ENCODE peak calls at places on chromosomes 11 and 22, in five cellular contexts. One of them, this sample, is unnamed.
A peak's percentile ranks its signal among the peaks of the same experiment; 100 is the strongest.

GRCh38 chr11:93757924-93758865 is 16.7 kb downstream of the C11orf54 start:
- DNase-seq in pancreas: peak; percentile 63
- DNase-seq in activated CD8-positive, alpha-beta T cell treated with anti-CD3 and anti-CD28 coated beads, Interleukin-2, amount 10 ng/mL, durations not matched to agents 7 days and 5 days: no peak
- DNase-seq in brain microvascular endothelial cell: no peak
- DNase-seq in ovary: no peak
- DNase-seq in this sample: no peak

GRCh38 chr11:118175031-118175531 is 1.4 kb downstream of the SCN2B start:
- DNase-seq in ovary: no peak
- DNase-seq in activated CD8-positive, alpha-beta T cell treated with anti-CD3 and anti-CD28 coated beads, Interleukin-2, amount 10 ng/mL, durations not matched to agents 7 days and 5 days: no peak
- DNase-seq in pancreas: no peak
- DNase-seq in brain microvascular endothelial cell: no peak
- DNase-seq in this sample: no peak

GRCh38 chr22:35376728-35377472 is 4.0 kb upstream of the HMOX1 start:
- DNase-seq in pancreas: peak; percentile 89
- DNase-seq in brain microvascular endothelial cell: peak; percentile 96
- DNase-seq in ovary: peak; percentile 97
- DNase-seq in activated CD8-positive, alpha-beta T cell treated with anti-CD3 and anti-CD28 coated beads, Interleukin-2, amount 10 ng/mL, durations not matched to agents 7 days and 5 days: peak; percentile 34
- DNase-seq in this sample: peak; percentile 90

GRCh38 chr22:43242627-43243026 is 55.7 kb upstream of the TTLL12 start:
- DNase-seq in pancreas: no peak
- DNase-seq in brain microvascular endothelial cell: no peak
- DNase-seq in ovary: no peak
- DNase-seq in activated CD8-positive, alpha-beta T cell treated with anti-CD3 and anti-CD28 coated beads, Interleukin-2, amount 10 ng/mL, durations not matched to agents 7 days and 5 days: no peak
- DNase-seq in this sample: no peak

GRCh38 chr11:31987118-31988005 is 103.5 kb upstream of the RCN1 start:
- DNase-seq in brain microvascular endothelial cell: no peak
- DNase-seq in ovary: no peak
- DNase-seq in pancreas: peak; percentile 51
- DNase-seq in activated CD8-positive, alpha-beta T cell treated with anti-CD3 and anti-CD28 coated beads, Interleukin-2, amount 10 ng/mL, durations not matched to agents 7 days and 5 days: no peak
- DNase-seq in this sample: no peak

GRCh38 chr11:32723332-32723731 is 71.1 kb downstream of the CCDC73 start:
- DNase-seq in pancreas: no peak
- DNase-seq in ovary: no peak
- DNase-seq in brain microvascular endothelial cell: no peak
- DNase-seq in activated CD8-positive, alpha-beta T cell treated with anti-CD3 and anti-CD28 coated beads, Interleukin-2, amount 10 ng/mL, durations not matched to agents 7 days and 5 days: no peak
- DNase-seq in this sample: no peak

GRCh38 chr11:66542362-66542761 is 3.5 kb downstream of the ZDHHC24 start:
- DNase-seq in brain microvascular endothelial cell: no peak
- DNase-seq in ovary: no peak
- DNase-seq in pancreas: peak; percentile 28
- DNase-seq in activated CD8-positive, alpha-beta T cell treated with anti-CD3 and anti-CD28 coated beads, Interleukin-2, amount 10 ng/mL, durations not matched to agents 7 days and 5 days: no peak
- DNase-seq in this sample: no peak

GRCh38 chr11:22304337-22304961 is 33.7 kb upstream of the SLC17A6 start:
- DNase-seq in brain microvascular endothelial cell: no peak
- DNase-seq in activated CD8-positive, alpha-beta T cell treated with anti-CD3 and anti-CD28 coated beads, Interleukin-2, amount 10 ng/mL, durations not matched to agents 7 days and 5 days: no peak
- DNase-seq in pancreas: no peak
- DNase-seq in ovary: no peak
- DNase-seq in this sample: peak; percentile 22

GRCh38 chr11:46367244-46367915 is 14.1 kb upstream of the MDK start:
- DNase-seq in activated CD8-positive, alpha-beta T cell treated with anti-CD3 and anti-CD28 coated beads, Interleukin-2, amount 10 ng/mL, durations not matched to agents 7 days and 5 days: peak; percentile 84
- DNase-seq in pancreas: peak; percentile 87
- DNase-seq in brain microvascular endothelial cell: no peak
- DNase-seq in ovary: peak; percentile 62
- DNase-seq in this sample: peak; percentile 60

GRCh38 chr11:125886997-125887372 is 483 bp upstream of the HYLS1 start:
- DNase-seq in ovary: peak; percentile 37
- DNase-seq in activated CD8-positive, alpha-beta T cell treated with anti-CD3 and anti-CD28 coated beads, Interleukin-2, amount 10 ng/mL, durations not matched to agents 7 days and 5 days: peak; percentile 62
- DNase-seq in pancreas: peak; percentile 65
- DNase-seq in brain microvascular endothelial cell: peak; percentile 11
- DNase-seq in this sample: peak; percentile 81

GRCh38 chr11:83725718-83726117 is 439.6 kb upstream of the CCDC90B start:
- DNase-seq in brain microvascular endothelial cell: no peak
- DNase-seq in ovary: no peak
- DNase-seq in pancreas: no peak
- DNase-seq in activated CD8-positive, alpha-beta T cell treated with anti-CD3 and anti-CD28 coated beads, Interleukin-2, amount 10 ng/mL, durations not matched to agents 7 days and 5 days: no peak
- DNase-seq in this sample: no peak

GRCh38 chr11:61361237-61361636 is 445 bp downstream of the CYB561A3 start:
- DNase-seq in ovary: no peak
- DNase-seq in pancreas: no peak
- DNase-seq in activated CD8-positive, alpha-beta T cell treated with anti-CD3 and anti-CD28 coated beads, Interleukin-2, amount 10 ng/mL, durations not matched to agents 7 days and 5 days: no peak
- DNase-seq in brain microvascular endothelial cell: no peak
- DNase-seq in this sample: peak; percentile 36

This sample was measured in erythroblast.